ENCODE peak calls at places on chromosomes 1 and 21, in four cellular contexts. One of them, this sample, is unnamed.
A peak's percentile ranks its signal among the peaks of the same experiment; 100 is the strongest.

GRCh38 chr1:203590559-203590958 is 36.1 kb upstream of the ATP2B4 start:
- DNase-seq in K562: no peak
- DNase-seq in A549: no peak
- DNase-seq in GM12878: no peak
- DNase-seq in this sample: peak; percentile 31

GRCh38 chr21:35254006-35254751 is 205.1 kb upstream of the RUNX1 start:
- DNase-seq in K562: no peak
- DNase-seq in A549: no peak
- DNase-seq in GM12878: no peak
- DNase-seq in this sample: peak; percentile 87

GRCh38 chr1:23475134-23475628 is 8.8 kb downstream of the ASAP3 start:
- DNase-seq in A549: no peak
- DNase-seq in GM12878: no peak
- DNase-seq in K562: peak; percentile 42
- DNase-seq in this sample: peak; percentile 98

GRCh38 chr1:81679972-81680371 is 120.8 kb upstream of the ADGRL2 start:
- DNase-seq in A549: no peak
- DNase-seq in GM12878: no peak
- DNase-seq in K562: no peak
- DNase-seq in this sample: peak; percentile 45

GRCh38 chr1:25568090-25568833 is 24.9 kb downstream of the LDLRAP1 start:
- DNase-seq in K562: no peak
- DNase-seq in A549: no peak
- DNase-seq in GM12878: no peak
- DNase-seq in this sample: peak; percentile 63

GRCh38 chr1:109620396-109620817 is 770 bp downstream of the AMPD2 start:
- DNase-seq in A549: peak; percentile 69
- DNase-seq in K562: no peak
- DNase-seq in GM12878: no peak
- DNase-seq in this sample: peak; percentile 62

GRCh38 chr1:163796394-163796821 is 474.7 kb downstream of the NUF2 start:
- DNase-seq in GM12878: no peak
- DNase-seq in K562: no peak
- DNase-seq in A549: no peak
- DNase-seq in this sample: peak; percentile 2

GRCh38 chr1:158121604-158122254 is 59.0 kb upstream of the CD1D start:
- DNase-seq in K562: peak; percentile 45
- DNase-seq in GM12878: no peak
- DNase-seq in A549: peak; percentile 58
- DNase-seq in this sample: peak; percentile 46

GRCh38 chr1:243837907-243838546 is 12.0 kb downstream of the AKT3 start:
- DNase-seq in K562: no peak
- DNase-seq in A549: no peak
- DNase-seq in GM12878: no peak
- DNase-seq in this sample: no peak

GRCh38 chr1:7117265-7117598 is 332.0 kb downstream of the CAMTA1 start:
- DNase-seq in GM12878: no peak
- DNase-seq in A549: no peak
- DNase-seq in K562: no peak
- DNase-seq in this sample: no peak

GRCh38 chr1:211320980-211321379 is 5.7 kb upstream of the TRAF5 start:
- DNase-seq in K562: no peak
- DNase-seq in GM12878: no peak
- DNase-seq in A549: no peak
- DNase-seq in this sample: no peak

GRCh38 chr1:59169703-59170102 is 127.2 kb upstream of the FGGY start:
- DNase-seq in A549: no peak
- DNase-seq in K562: no peak
- DNase-seq in GM12878: no peak
- DNase-seq in this sample: no peak

GRCh38 chr1:25167269-25168192 is 64.8 kb downstream of the SYF2 start:
- DNase-seq in A549: peak; percentile 8
- DNase-seq in GM12878: no peak
- DNase-seq in K562: no peak
- DNase-seq in this sample: no peak

GRCh38 chr1:235298772-235299513 is 29.0 kb downstream of the ARID4B start:
- DNase-seq in K562: no peak
- DNase-seq in GM12878: no peak
- DNase-seq in A549: no peak
- DNase-seq in this sample: no peak

GRCh38 chr1:34757386-34757785 is 2.2 kb upstream of the GJB4 start:
- DNase-seq in K562: no peak
- DNase-seq in A549: no peak
- DNase-seq in GM12878: no peak
- DNase-seq in this sample: no peak

GRCh38 chr1:34758751-34759150 is 789 bp upstream of the GJB4 start:
- DNase-seq in A549: no peak
- DNase-seq in GM12878: no peak
- DNase-seq in K562: no peak
- DNase-seq in this sample: no peak

GRCh38 chr1:34761776-34762307 is 2.3 kb downstream of the GJB4 start:
- DNase-seq in A549: no peak
- DNase-seq in K562: no peak
- DNase-seq in GM12878: no peak
- DNase-seq in this sample: no peak

GRCh38 chr1:34761176-34761761 is 1.7 kb downstream of the GJB4 start:
- DNase-seq in GM12878: no peak
- DNase-seq in A549: no peak
- DNase-seq in K562: no peak
- DNase-seq in this sample: no peak

DNA sequence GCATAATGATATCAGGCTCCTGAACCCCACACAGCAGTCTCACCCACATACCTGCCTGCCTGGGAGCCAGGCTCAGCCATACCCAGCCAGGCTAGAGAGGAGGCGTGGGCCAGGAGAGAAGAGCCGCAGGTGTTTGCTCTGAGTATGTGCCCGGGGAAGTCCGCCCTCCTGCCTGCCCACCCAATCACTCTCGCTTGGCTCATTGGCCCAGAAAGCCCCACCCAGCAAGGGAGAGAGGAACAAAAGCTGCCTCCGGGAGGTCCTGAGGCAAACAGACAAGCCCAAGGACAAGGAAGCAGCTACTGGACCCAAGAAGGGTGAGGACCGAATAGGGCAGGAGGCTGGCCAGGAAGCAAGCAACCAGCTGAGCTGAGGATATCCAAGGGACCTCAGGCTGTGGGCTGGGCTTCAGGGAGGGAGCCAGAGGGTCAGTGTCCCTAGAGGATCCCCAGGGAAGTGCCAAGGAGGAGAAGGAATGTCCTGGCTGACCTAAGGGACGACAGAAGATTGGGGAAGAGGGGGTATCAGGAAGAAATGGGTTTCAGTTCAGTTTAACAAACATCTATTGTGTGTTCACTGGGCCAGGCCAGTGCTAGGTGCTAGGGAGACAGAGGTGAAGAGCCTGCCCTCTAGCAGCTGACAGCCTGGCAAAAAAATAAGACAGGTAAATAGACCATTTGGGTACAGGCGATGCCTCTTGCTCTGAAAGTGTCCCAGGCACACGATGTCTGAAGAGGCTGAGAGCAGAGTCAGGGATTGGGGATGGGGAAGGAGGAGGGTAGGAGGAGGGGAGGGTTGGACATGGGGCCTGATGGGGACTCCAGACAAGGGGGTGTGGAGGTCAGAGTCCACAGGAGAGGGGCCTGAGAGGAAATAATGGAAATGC is at the start of gene GJB4:
- DNase-seq in GM12878: no peak
- DNase-seq in A549: peak; percentile 50
- DNase-seq in K562: no peak
- DNase-seq in this sample: no peak
- TF ChIP-seq ELK1 in GM12878: no peak
- TF ChIP-seq ELK1 in A549: no peak
- TF ChIP-seq ELK1 in K562: no peak
- TF ChIP-seq ELK1 in this sample: no peak

GRCh38 chr1:43386676-43387075 is 2.9 kb downstream of the MED8 start:
- DNase-seq in K562: no peak
- DNase-seq in GM12878: no peak
- DNase-seq in A549: no peak
- DNase-seq in this sample: no peak

GRCh38 chr1:43388613-43389012 is 987 bp downstream of the MED8 start:
- DNase-seq in K562: peak; percentile 36
- DNase-seq in A549: no peak
- DNase-seq in GM12878: no peak
- DNase-seq in this sample: no peak

GRCh38 chr1:43389326-43390313 is at the start of the genes MED8 and SZT2:
- DNase-seq in K562: peak; percentile 99
- DNase-seq in A549: peak; percentile 88
- DNase-seq in GM12878: peak; percentile 86
- DNase-seq in this sample: peak; percentile 92

GRCh38 chr1:43392702-43393101 is 3.0 kb downstream of the SZT2 start:
- DNase-seq in GM12878: no peak
- DNase-seq in A549: no peak
- DNase-seq in K562: no peak
- DNase-seq in this sample: no peak

DNA sequence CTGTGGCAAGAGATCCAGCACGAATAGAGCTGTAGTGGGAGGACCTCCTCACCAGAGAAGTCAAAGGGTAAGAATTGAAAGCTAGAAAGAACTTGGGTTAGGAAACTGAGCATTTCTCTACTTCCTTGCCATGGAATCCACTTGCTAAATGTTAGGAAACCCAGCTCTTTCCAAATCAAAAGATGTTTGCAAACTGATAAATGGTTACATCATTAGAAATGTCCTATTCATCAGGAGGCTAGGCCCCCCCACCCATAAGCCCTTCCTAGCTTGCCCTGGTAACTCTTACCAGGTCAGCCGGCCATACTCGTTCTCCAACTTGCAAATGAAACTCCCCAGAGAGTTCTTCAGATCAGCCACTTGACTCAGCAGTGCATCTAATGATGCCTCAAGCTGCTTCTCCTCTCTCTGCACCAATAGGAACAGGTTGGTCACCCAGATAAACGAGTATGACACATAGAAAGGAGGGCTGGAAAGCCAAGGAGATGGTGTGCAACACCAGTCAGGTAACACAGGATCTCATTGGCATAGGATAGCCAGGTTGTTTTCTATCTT is 1.5 kb downstream of the MED8 start:
- DNase-seq in GM12878: no peak
- DNase-seq in K562: no peak
- DNase-seq in A549: no peak
- DNase-seq in this sample: peak; percentile 35
- TF ChIP-seq ELK1 in GM12878: no peak
- TF ChIP-seq ELK1 in K562: no peak
- TF ChIP-seq ELK1 in A549: no peak
- TF ChIP-seq ELK1 in this sample: no peak

GRCh38 chr1:209854196-209854595 is 26.4 kb downstream of the UTP25 start:
- DNase-seq in GM12878: no peak
- DNase-seq in A549: no peak
- DNase-seq in K562: no peak
- DNase-seq in this sample: no peak

GRCh38 chr1:209845405-209845725 is 17.6 kb downstream of the UTP25 start:
- DNase-seq in GM12878: no peak
- DNase-seq in K562: no peak
- DNase-seq in A549: no peak
- DNase-seq in this sample: no peak

GRCh38 chr1:209853677-209854076 is 25.9 kb downstream of the UTP25 start:
- DNase-seq in K562: no peak
- DNase-seq in GM12878: no peak
- DNase-seq in A549: no peak
- DNase-seq in this sample: no peak

GRCh38 chr1:209849388-209849787 is 21.6 kb downstream of the UTP25 start:
- DNase-seq in A549: no peak
- DNase-seq in K562: no peak
- DNase-seq in GM12878: no peak
- DNase-seq in this sample: no peak

DNA sequence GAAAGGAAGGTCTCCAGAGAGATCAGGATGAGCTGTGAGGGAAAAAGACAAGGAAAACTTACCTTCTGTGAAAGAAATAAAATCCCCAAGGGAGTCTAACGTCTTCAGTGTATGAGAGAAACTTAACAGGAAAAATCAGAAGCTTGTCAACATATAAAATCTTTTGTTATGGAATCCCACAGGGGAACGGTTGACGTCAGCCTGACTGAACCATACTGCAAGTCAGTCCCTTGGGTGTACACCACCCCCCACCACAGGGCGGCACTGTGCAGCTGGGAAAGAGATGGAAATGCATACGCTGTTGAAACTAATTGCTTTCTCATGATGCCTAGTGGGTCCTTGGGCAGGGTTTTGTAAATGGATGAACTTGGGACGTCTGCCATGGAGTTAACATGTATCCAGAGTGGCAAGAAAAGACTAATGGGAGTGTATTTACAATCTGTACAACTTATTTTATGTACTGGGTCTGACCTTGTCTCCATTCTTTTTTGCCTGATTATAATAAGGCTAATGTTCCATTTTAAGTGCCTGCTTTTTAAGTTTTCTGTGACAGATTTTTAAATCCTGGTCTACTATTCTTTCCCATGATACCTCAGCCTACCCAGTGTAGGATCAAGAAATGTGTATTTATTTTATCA is 22.7 kb downstream of the UTP25 start:
- DNase-seq in GM12878: no peak
- DNase-seq in K562: peak; percentile 70
- DNase-seq in A549: peak; percentile 44
- DNase-seq in this sample: peak; percentile 45
- TF ChIP-seq ELK1 in GM12878: no peak
- TF ChIP-seq ELK1 in K562: no peak
- TF ChIP-seq ELK1 in A549: no peak
- TF ChIP-seq ELK1 in this sample: no peak

GRCh38 chr1:98796049-98796448 is 134.5 kb downstream of the SNX7 start:
- DNase-seq in GM12878: no peak
- DNase-seq in K562: no peak
- DNase-seq in A549: no peak
- DNase-seq in this sample: no peak

GRCh38 chr1:98793136-98793535 is 131.6 kb downstream of the SNX7 start:
- DNase-seq in GM12878: no peak
- DNase-seq in K562: no peak
- DNase-seq in A549: no peak
- DNase-seq in this sample: no peak

GRCh38 chr1:98792123-98792522 is 130.6 kb downstream of the SNX7 start:
- DNase-seq in A549: no peak
- DNase-seq in K562: no peak
- DNase-seq in GM12878: no peak
- DNase-seq in this sample: peak; percentile 34

GRCh38 chr1:98791498-98791897 is 130.0 kb downstream of the SNX7 start:
- DNase-seq in GM12878: no peak
- DNase-seq in A549: no peak
- DNase-seq in K562: no peak
- DNase-seq in this sample: no peak

DNA sequence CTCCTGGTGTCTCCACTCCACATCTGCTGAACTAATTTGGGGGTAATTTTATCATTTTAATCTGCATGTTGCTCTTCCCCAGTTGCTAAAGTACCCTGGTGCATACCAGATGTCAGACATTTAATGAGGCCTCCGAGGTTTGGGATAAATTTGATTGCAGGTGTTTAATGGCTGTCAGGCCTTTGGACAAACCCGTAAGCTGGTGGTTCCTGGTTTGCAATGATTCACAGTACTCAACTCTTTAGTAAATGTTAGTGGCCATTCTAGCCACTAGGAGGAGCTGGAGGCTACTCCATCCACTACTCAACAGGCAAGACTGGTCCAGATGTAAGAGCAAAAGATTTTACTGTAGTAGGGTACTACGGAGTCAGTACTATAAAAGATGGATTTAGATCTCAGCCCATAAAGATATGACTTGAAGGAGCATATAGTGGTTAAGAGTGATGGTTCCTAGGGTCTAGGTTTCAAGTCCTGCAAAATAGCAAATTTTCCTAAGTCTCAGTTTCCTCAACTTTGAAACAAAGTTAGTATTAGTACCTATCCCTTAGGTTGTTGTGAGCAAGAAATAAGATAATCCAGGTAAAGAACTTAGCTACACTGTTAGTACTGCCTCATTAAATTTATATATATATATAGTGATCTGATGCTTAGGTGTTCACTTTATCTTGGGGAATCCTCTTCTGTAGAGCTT is 132.8 kb downstream of the SNX7 start:
- DNase-seq in GM12878: peak; percentile 15
- DNase-seq in A549: peak; percentile 21
- DNase-seq in K562: peak; percentile 28
- DNase-seq in this sample: peak; percentile 72
- TF ChIP-seq ELK1 in GM12878: no peak
- TF ChIP-seq ELK1 in A549: no peak
- TF ChIP-seq ELK1 in K562: no peak
- TF ChIP-seq ELK1 in this sample: no peak